ENCODE peak calls at places on chromosomes 3 and 15, in ten cellular contexts. E is ovary, I is H7, X is aorta, S is GM23338, A is uterus, Q is hepatocyte, C is RWPE2, N is small intestine, H is adrenal gland. J is an unnamed sample.

GRCh38 chr3:195133462-195133861 is 137.5 kb downstream of the XXYLT1 start:
- DNase-seq in Q (no peak), H (peak; percentile 85), N (no peak), C (no peak), X (no peak), E (no peak), A (peak; percentile 52), I (no peak), S (no peak), J (peak; percentile 74)

GRCh38 chr15:78739996-78740903 is 71.0 kb downstream of the ADAMTS7 start:
- DNase-seq in Q (peak; percentile 68), H (peak; percentile 84), X (peak; percentile 73), A (no peak), S (peak; percentile 94), N (peak; percentile 67), I (peak; percentile 81), E (no peak), C (peak; percentile 79), J (no peak)

GRCh38 chr15:78263907-78264303 is 457 bp upstream of the DNAJA4 start:
- DNase-seq in Q (no peak), A (no peak), N (peak; percentile 35), C (no peak), H (no peak), I (no peak), S (no peak), X (peak; percentile 76), E (no peak), J (no peak)

GRCh38 chr15:63288778-63289378 is 11.5 kb downstream of the APH1B start:
- DNase-seq in S (peak; percentile 72), X (no peak), C (no peak), E (no peak), Q (peak; percentile 72), A (no peak), H (no peak), N (peak; percentile 64), I (peak; percentile 65), J (no peak)

GRCh38 chr15:73367624-73368300 is 996 bp downstream of the HCN4 start:
- DNase-seq in A (no peak), Q (peak; percentile 25), H (no peak), I (peak; percentile 85), C (no peak), X (no peak), E (no peak), S (peak; percentile 41), N (no peak), J (no peak)

GRCh38 chr3:112122870-112123269 is 10.2 kb downstream of the GCSAM start:
- DNase-seq in S (no peak), E (no peak), X (no peak), Q (no peak), N (no peak), A (no peak), H (no peak), I (no peak), C (no peak), J (no peak)

GRCh38 chr3:149813367-149814281 is 609 bp downstream of the RNF13 start:
- DNase-seq in I (peak; percentile 28), H (peak; percentile 58), E (no peak), Q (peak; percentile 47), N (peak; percentile 30), S (peak; percentile 72), C (peak; percentile 27), X (peak; percentile 70), A (no peak), J (peak; percentile 55)

GRCh38 chr3:172140499-172141391 is 101.4 kb downstream of the FNDC3B start:
- DNase-seq in E (no peak), Q (peak; percentile 90), I (no peak), A (peak; percentile 65), S (peak; percentile 48), N (peak; percentile 93), X (no peak), C (peak; percentile 79), H (peak; percentile 73), J (peak; percentile 58)

GRCh38 chr15:100687532-100688215 is 85.3 kb downstream of the ASB7 start:
- DNase-seq in I (no peak), H (peak; percentile 38), S (no peak), X (peak; percentile 67), A (peak; percentile 66), Q (no peak), N (no peak), E (peak; percentile 65), C (no peak), J (no peak)

GRCh38 chr3:34202975-34203374 is 404.5 kb downstream of the PDCD6IP start:
- DNase-seq in A (no peak), Q (no peak), H (no peak), S (no peak), X (no peak), I (no peak), C (no peak), E (no peak), N (peak; percentile 35), J (no peak)

GRCh38 chr3:32897981-32898623 is 53.3 kb upstream of the CCR4 start:
- DNase-seq in Q (no peak), H (no peak), C (no peak), I (no peak), X (no peak), A (no peak), E (no peak), N (no peak), S (peak; percentile 61), J (no peak)

GRCh38 chr3:42161050-42161935 is 70.1 kb downstream of the TRAK1 start:
- DNase-seq in E (no peak), N (no peak), Q (no peak), X (no peak), A (no peak), I (peak; percentile 32), S (peak; percentile 28), C (no peak), H (no peak), J (no peak)

GRCh38 chr3:15299036-15299435 is 33.4 kb downstream of the SH3BP5 start:
- DNase-seq in E (no peak), A (peak; percentile 37), H (peak; percentile 96), N (no peak), X (no peak), Q (no peak), I (no peak), S (no peak), C (no peak), J (no peak)

GRCh38 chr3:157238527-157238926 is 78.6 kb upstream of the CCNL1 start:
- DNase-seq in Q (no peak), X (no peak), N (no peak), E (no peak), H (no peak), I (no peak), S (no peak), C (no peak), A (no peak), J (no peak)

DNA sequence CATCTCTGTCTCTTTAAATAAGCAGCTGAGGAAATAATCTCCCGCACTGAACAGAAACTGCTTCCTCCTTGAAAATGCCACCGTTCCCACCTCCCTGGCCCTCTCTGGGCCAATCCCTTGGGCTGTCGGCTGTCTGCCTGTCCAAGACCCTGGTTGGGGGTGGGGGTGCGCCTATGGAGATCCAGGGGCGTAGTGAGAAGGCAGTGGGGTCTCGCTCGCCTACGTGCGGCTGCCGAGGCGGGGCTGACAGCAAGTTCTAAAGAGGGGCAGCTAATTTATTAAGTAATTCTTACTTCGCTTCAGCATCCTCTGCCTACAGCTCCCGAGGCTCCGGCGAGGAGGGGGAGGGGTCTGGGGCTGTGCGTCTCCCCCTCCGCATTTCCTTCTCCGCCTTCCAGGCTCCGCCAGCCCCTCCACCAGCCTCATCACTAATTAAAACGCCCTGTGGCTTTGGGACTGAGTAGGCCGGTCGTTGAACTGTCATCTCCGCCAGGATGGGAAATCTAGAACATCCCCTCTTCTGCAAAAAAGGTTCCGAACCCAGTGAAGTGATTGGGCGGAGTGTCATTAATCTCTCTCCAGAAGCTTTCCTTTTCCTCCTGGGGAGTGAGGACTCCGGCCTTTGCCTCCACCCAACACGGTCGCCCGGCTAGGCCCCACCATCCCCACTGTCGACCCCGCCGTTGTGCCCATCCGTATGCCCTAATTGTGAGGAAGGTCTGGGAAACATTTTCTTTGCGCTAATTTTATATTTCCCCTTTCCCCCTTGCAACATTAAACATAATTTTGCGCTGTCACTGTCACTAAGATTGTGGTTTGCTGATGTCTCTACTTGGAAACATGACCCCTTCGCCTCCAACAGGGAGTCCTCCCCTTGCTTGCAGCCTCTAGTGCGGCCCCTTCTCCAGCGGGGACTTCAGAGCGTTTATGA is 16.9 kb downstream of the NR2F2 start:
- DNase-seq in C (no peak), S (peak; percentile 80), E (peak; percentile 80), Q (no peak), I (peak; percentile 89), X (peak; percentile 72), N (no peak), A (peak; percentile 77), H (peak; percentile 69), J (no peak)
- H3K4me3 ChIP-seq in C (no peak overlapping the region), S (peak overlapping the region; percentile 47), E (peak overlapping the region; percentile 46), Q (no peak overlapping the region), I (peak overlapping the region; percentile 8), X (no peak overlapping the region), N (no peak overlapping the region), A (peak overlapping the region; percentile 84), H (no peak overlapping the region), J (no peak overlapping the region)

GRCh38 chr3:57896691-57897090 is 111.5 kb upstream of the FLNB start:
- DNase-seq in I (no peak), C (no peak), X (no peak), H (no peak), N (no peak), S (no peak), Q (no peak), A (no peak), E (no peak), J (no peak)
- H3K36me3 ChIP-seq in I (no peaks in the 10 kb centered on the region), C (peaks cover 46% of the 10 kb centered on the region), X (no peaks in the 10 kb centered on the region), H (no peaks in the 10 kb centered on the region), N (peaks cover 3% of the 10 kb centered on the region), S (no peaks in the 10 kb centered on the region), Q (no peaks in the 10 kb centered on the region), A (no peaks in the 10 kb centered on the region), E (no peaks in the 10 kb centered on the region), J (no peaks in the 10 kb centered on the region)

GRCh38 chr15:74422723-74423442 is 10.9 kb downstream of the SEMA7A start:
- DNase-seq in H (no peak), A (no peak), S (peak; percentile 43), E (no peak), N (no peak), X (no peak), I (peak; percentile 72), Q (no peak), C (peak; percentile 100), J (no peak)
- H3K4me3 ChIP-seq in H (no peak overlapping the region), A (no peak overlapping the region), S (no peak overlapping the region), E (no peak overlapping the region), N (no peak overlapping the region), X (no peak overlapping the region), I (no peak overlapping the region), Q (no peak overlapping the region), C (no peak overlapping the region), J (no peak overlapping the region)

GRCh38 chr3:196654691-196655090 is 15.2 kb downstream of the NRROS start:
- DNase-seq in N (no peak), S (no peak), A (no peak), H (no peak), X (no peak), I (no peak), C (no peak), E (no peak), Q (no peak), J (no peak)
- H3K36me3 ChIP-seq in N (peaks cover 3% of the 10 kb centered on the region), S (no peaks in the 10 kb centered on the region), A (no peaks in the 10 kb centered on the region), H (no peaks in the 10 kb centered on the region), X (no peaks in the 10 kb centered on the region), I (peaks cover 1% of the 10 kb centered on the region), C (no peaks in the 10 kb centered on the region), E (no peaks in the 10 kb centered on the region), Q (no peaks in the 10 kb centered on the region), J (no peaks in the 10 kb centered on the region)

GRCh38 chr3:95705786-95706418 is 1108.5 kb upstream of the EPHA6 start:
- DNase-seq in A (no peak), N (peak; percentile 6), C (no peak), E (no peak), Q (no peak), I (no peak), S (no peak), X (no peak), H (no peak), J (no peak)
- H3K4me3 ChIP-seq in A (no peak overlapping the region), N (no peak overlapping the region), C (no peak overlapping the region), E (no peak overlapping the region), Q (no peak overlapping the region), I (no peak overlapping the region), S (no peak overlapping the region), X (no peak overlapping the region), H (no peak overlapping the region), J (no peak overlapping the region)